ENCODE peak calls at places on chromosomes 2 and 18, in eight cellular contexts. M is adrenal gland, O is uterus, B is IMR-90, T is stomach, U is HCT116, L is heart left ventricle, F is tibial nerve. S is an unnamed sample.

GRCh38 chr2:27212626-27213471 is 781 bp upstream of the SLC5A6 start:
- DNase-seq in M (no peak), O (no peak), B (peak; percentile 76), T (no peak), U (no peak), L (no peak), F (peak; percentile 26), S (peak; percentile 49)

GRCh38 chr2:144975881-144976280 is 456.0 kb upstream of the ZEB2 start:
- DNase-seq in M (no peak), O (no peak), B (no peak), T (no peak), U (no peak), L (no peak), F (no peak), S (no peak)

GRCh38 chr2:83364264-83364663 is 1094.8 kb downstream of the SUCLG1 start:
- DNase-seq in M (no peak), O (no peak), B (no peak), T (no peak), U (no peak), L (no peak), F (no peak), S (no peak)

GRCh38 chr2:41869542-41870256 is 178.1 kb upstream of the PKDCC start:
- DNase-seq in M (peak; percentile 73), O (peak; percentile 86), B (peak; percentile 55), T (peak; percentile 72), U (peak; percentile 34), L (peak; percentile 83), F (peak; percentile 77), S (peak; percentile 80)

GRCh38 chr2:216687111-216687510 is 8.2 kb downstream of the IGFBP5 start:
- DNase-seq in M (no peak), O (no peak), B (no peak), T (no peak), U (no peak), L (no peak), F (no peak), S (no peak)

GRCh38 chr2:126668254-126668653 is 12.3 kb downstream of the GYPC start:
- DNase-seq in M (no peak), O (no peak), B (no peak), T (no peak), U (no peak), L (no peak), F (no peak), S (no peak)

GRCh38 chr2:206259615-206260426 is 14.6 kb upstream of the ZDBF2 start:
- DNase-seq in M (no peak), O (no peak), B (no peak), T (no peak), U (no peak), L (no peak), F (no peak), S (no peak)

GRCh38 chr2:119849838-119850565 is 90.3 kb downstream of the PTPN4 start:
- DNase-seq in M (no peak), O (no peak), B (peak; percentile 23), T (no peak), U (no peak), L (no peak), F (no peak), S (no peak)

GRCh38 chr2:148021059-148021985 is at the start of gene MBD5:
- DNase-seq in M (peak; percentile 59), O (no peak), B (peak; percentile 58), T (peak; percentile 37), U (no peak), L (peak; percentile 68), F (peak; percentile 20), S (no peak)

GRCh38 chr2:231900975-231901374 is 25.2 kb downstream of the NPPC start:
- DNase-seq in M (no peak), O (no peak), B (no peak), T (no peak), U (no peak), L (peak; percentile 26), F (no peak), S (no peak)

GRCh38 chr18:31176531-31176930 is 13.9 kb upstream of the DSC1 start:
- DNase-seq in M (no peak), O (no peak), B (peak; percentile 2), T (no peak), U (no peak), L (no peak), F (no peak), S (no peak)

GRCh38 chr2:136527560-136527959 is 237.8 kb upstream of the THSD7B start:
- DNase-seq in M (no peak), O (no peak), B (no peak), T (no peak), U (no peak), L (no peak), F (no peak), S (no peak)

GRCh38 chr18:27136208-27136535 is 48.9 kb downstream of the CHST9 start:
- DNase-seq in M (no peak), O (no peak), B (no peak), T (no peak), U (no peak), L (no peak), F (no peak), S (peak; percentile 50)

GRCh38 chr2:8268172-8268783 is 413.6 kb upstream of the ID2 start:
- DNase-seq in M (no peak), O (no peak), B (no peak), T (no peak), U (no peak), L (no peak), F (no peak), S (no peak)

GRCh38 chr2:152486737-152487063 is 151.7 kb downstream of the FMNL2 start:
- DNase-seq in M (no peak), O (no peak), B (no peak), T (no peak), U (no peak), L (no peak), F (no peak), S (no peak)

GRCh38 chr2:221571391-221572179 is 519 bp downstream of the EPHA4 start:
- DNase-seq in M (peak; percentile 41), O (peak; percentile 40), B (peak; percentile 37), T (no peak), U (no peak), L (peak; percentile 68), F (peak; percentile 19), S (peak; percentile 12)

GRCh38 chr2:191666733-191667132 is 11.2 kb upstream of the NABP1 start:
- DNase-seq in M (no peak), O (no peak), B (peak; percentile 85), T (no peak), U (no peak), L (no peak), F (no peak), S (no peak)

GRCh38 chr18:63570721-63571120 is 16.4 kb upstream of the SERPINB13 start:
- DNase-seq in M (no peak), O (no peak), B (no peak), T (no peak), U (no peak), L (no peak), F (no peak), S (no peak)

GRCh38 chr2:47651296-47651695 is 131.6 kb upstream of the MSH6 start:
- DNase-seq in M (no peak), O (no peak), B (no peak), T (no peak), U (no peak), L (no peak), F (no peak), S (peak; percentile 82)

GRCh38 chr2:85468704-85469349 is 50.3 kb downstream of the SH2D6 start:
- DNase-seq in M (no peak), O (no peak), B (peak; percentile 58), T (peak; percentile 87), U (peak; percentile 75), L (no peak), F (peak; percentile 18), S (peak; percentile 83)

GRCh38 chr2:42809876-42810125 is 17.4 kb upstream of the HAAO start:
- DNase-seq in M (peak; percentile 90), O (peak; percentile 87), B (peak; percentile 77), T (peak; percentile 84), U (peak; percentile 52), L (peak; percentile 93), F (no peak), S (peak; percentile 86)

GRCh38 chr2:239348563-239349447 is 52.0 kb downstream of the HDAC4 start:
- DNase-seq in M (no peak), O (peak; percentile 68), B (no peak), T (no peak), U (no peak), L (no peak), F (no peak), S (no peak)
- TF ChIP-seq POLR2A in M (peak; percentile 6), O (no peak), B (no peak), T (no peak), U (no peak), L (no peak), F (no peak), S (no peak)

GRCh38 chr2:201144101-201145051 is 28.4 kb downstream of the CFLAR start:
- DNase-seq in M (no peak), O (no peak), B (no peak), T (no peak), U (no peak), L (no peak), F (no peak), S (peak; percentile 35)
- H3K4me1 ChIP-seq in M (no peaks in the 10 kb centered on the region), O (no peaks in the 10 kb centered on the region), B (peaks cover 6% of the 10 kb centered on the region), T (peaks cover 35% of the 10 kb centered on the region), U (peaks cover 14% of the 10 kb centered on the region), L (peaks cover 12% of the 10 kb centered on the region), F (peaks cover 11% of the 10 kb centered on the region), S (peaks cover 28% of the 10 kb centered on the region)

DNA sequence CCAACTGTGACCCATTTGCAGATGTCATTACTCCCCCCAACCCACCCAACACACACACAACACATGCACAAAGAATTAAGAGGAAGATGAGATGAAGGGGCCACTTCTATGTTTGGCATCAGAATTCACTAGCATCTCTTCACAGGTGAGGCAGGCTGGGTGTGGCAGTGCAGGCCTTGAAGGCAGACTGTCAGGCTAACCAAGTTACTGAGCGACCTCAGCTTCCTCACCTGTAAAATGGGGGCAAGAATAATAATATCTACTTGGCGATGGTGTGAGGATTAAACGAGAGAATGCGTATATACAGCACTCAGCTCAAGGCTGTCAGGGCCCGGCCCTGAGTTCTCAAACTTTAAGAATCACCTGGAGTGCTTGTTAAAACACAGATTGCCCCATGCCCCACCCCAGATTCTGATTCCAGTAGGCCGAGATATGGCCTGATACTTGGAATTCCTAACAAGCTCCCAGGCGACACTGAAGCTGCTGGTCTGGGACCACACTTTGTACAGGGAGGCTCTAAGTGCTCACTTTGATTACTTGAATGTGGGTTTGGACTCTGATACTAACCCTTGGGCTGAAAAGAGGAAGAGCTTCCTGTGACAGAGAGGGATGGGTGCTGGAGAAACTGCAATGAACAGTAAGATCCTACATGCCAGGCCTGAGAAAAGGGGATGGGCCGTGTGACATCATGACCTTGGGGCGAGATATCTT is 1.1 kb downstream of the ACTG2 start:
- DNase-seq in M (no peak), O (no peak), B (no peak), T (no peak), U (no peak), L (no peak), F (no peak), S (no peak)
- H3K27ac ChIP-seq in M (no peak overlapping the region), O (peak overlapping the region; percentile 97), B (peak overlapping the region; percentile 97), T (peak overlapping the region; percentile 82), U (no peak overlapping the region), L (no peak overlapping the region), F (peak overlapping the region; percentile 18), S (no peak overlapping the region)

DNA sequence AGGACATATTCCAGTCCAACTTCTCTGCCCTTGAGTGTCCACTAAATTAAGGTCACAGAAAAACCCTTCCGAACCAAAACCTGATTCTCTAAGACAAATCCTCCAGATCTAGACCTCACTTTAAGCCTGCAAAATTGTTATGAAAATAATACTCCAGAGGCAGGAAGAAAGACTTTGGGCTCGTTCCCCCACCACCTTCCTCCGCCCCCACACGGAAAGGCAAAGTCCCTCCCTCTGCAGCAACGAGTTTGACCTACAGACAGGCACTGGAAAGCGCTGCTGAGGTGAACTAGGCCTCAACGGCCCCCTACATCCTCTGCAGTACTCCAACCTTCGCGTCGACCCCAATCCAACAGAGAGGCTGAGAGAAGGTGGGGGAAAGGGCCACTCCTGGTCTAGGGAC is 808 bp downstream of the ATP5MC3 start:
- DNase-seq in M (peak; percentile 51), O (peak; percentile 26), B (peak; percentile 41), T (peak; percentile 39), U (no peak), L (no peak), F (no peak), S (peak; percentile 25)
- TF ChIP-seq POLR2A in M (no peak), O (no peak), B (no peak), T (no peak), U (no peak), L (no peak), F (no peak), S (no peak)

S was measured in body of pancreas.